ENCODE peak calls at places on chromosome 9, in seven cellular contexts. P is GM03348; M is midbrain; D is NCI-H2171 treated with DMSO at 0.1 percent for 48 hours; A is anterior cingulate cortex; W is stimulated activated CD4-positive, alpha-beta T cell treated with anti-CD3 and anti-CD28 coated beads, Interleukin-1b, Interleukin-23, amount 100 ng/mL, for 1 hour; Z is small intestine. E is an unnamed sample.

GRCh38 chr9:136002886-136003285 is 41.7 kb upstream of the UBAC1 start:
- DNase-seq in P (peak), M (no peak), D (no peak), A (no peak), W (no peak), Z (no peak), E (no peak)

GRCh38 chr9:100196828-100197227 is 97.8 kb downstream of the INVS start:
- DNase-seq in P (no peak), M (no peak), D (no peak), A (no peak), W (no peak), Z (no peak), E (no peak)

GRCh38 chr9:119185298-119185697 is 183.9 kb downstream of the BRINP1 start:
- DNase-seq in P (no peak), M (no peak), D (no peak), A (no peak), W (no peak), Z (no peak), E (no peak)

GRCh38 chr9:83355729-83356128 is 182.5 kb downstream of the FRMD3 start:
- DNase-seq in P (no peak), M (no peak), D (peak), A (no peak), W (no peak), Z (no peak), E (no peak)

GRCh38 chr9:36345103-36345846 is 54.8 kb downstream of the RNF38 start:
- DNase-seq in P (no peak), M (no peak), D (no peak), A (no peak), W (no peak), Z (peak), E (no peak)

GRCh38 chr9:36298566-36298965 is 40.3 kb upstream of the GNE start:
- DNase-seq in P (peak), M (no peak), D (no peak), A (no peak), W (no peak), Z (no peak), E (no peak)

GRCh38 chr9:91978739-91979414 is 28.8 kb upstream of the ROR2 start:
- DNase-seq in P (peak), M (no peak), D (no peak), A (no peak), W (no peak), Z (no peak), E (no peak)

GRCh38 chr9:108612510-108612909 is 243.3 kb downstream of the ACTL7B start:
- DNase-seq in P (no peak), M (no peak), D (no peak), A (no peak), W (no peak), Z (no peak), E (no peak)

GRCh38 chr9:132160802-132161742 is 786 bp upstream of the NTNG2 start:
- DNase-seq in P (peak), M (no peak), D (peak), A (no peak), W (no peak), Z (peak), E (no peak)

GRCh38 chr9:16294371-16294770 is 576.1 kb downstream of the BNC2 start:
- DNase-seq in P (peak), M (no peak), D (no peak), A (peak), W (no peak), Z (no peak), E (no peak)

GRCh38 chr9:72424131-72424530 is 59.1 kb upstream of the ZFAND5 start:
- DNase-seq in P (no peak), M (no peak), D (no peak), A (no peak), W (no peak), Z (no peak), E (no peak)

GRCh38 chr9:38393128-38393809 is 767 bp downstream of the ALDH1B1 start:
- DNase-seq in P (no peak), M (no peak), D (no peak), A (no peak), W (no peak), Z (peak), E (no peak)

GRCh38 chr9:78707481-78707977 is 410.6 kb downstream of the PSAT1 start:
- DNase-seq in P (peak), M (no peak), D (no peak), A (no peak), W (no peak), Z (no peak), E (no peak)

GRCh38 chr9:130327781-130328348 is 62.3 kb downstream of the HMCN2 start:
- DNase-seq in P (peak), M (no peak), D (peak), A (no peak), W (no peak), Z (no peak), E (no peak)

GRCh38 chr9:114065304-114065703 is 12.8 kb downstream of the AMBP start:
- DNase-seq in P (no peak), M (no peak), D (no peak), A (no peak), W (no peak), Z (no peak), E (no peak)

GRCh38 chr9:95572370-95573151 is 55.8 kb upstream of the PTCH1 start:
- DNase-seq in P (peak), M (no peak), D (no peak), A (no peak), W (no peak), Z (no peak), E (no peak)

GRCh38 chr9:567128-567745 is 274.3 kb upstream of the DMRT1 start:
- DNase-seq in P (no peak), M (no peak), D (no peak), A (no peak), W (no peak), Z (no peak), E (no peak)

GRCh38 chr9:86286278-86286677 is 3.9 kb upstream of the ISCA1 start:
- DNase-seq in P (no peak), M (no peak), D (no peak), A (no peak), W (no peak), Z (no peak), E (peak)

GRCh38 chr9:7387844-7388243 is 411.7 kb downstream of the DMAC1 start:
- DNase-seq in P (no peak), M (no peak), D (no peak), A (no peak), W (no peak), Z (no peak), E (no peak)

GRCh38 chr9:2242778-2243395 is 227.7 kb downstream of the SMARCA2 start:
- DNase-seq in P (no peak), M (no peak), D (peak), A (no peak), W (no peak), Z (peak), E (no peak)

E was measured in CMK.